ENCODE peak calls at places on chromosomes 3 and 15, in seven cellular contexts. L, K, W, Y, C, P and A are unnamed samples.

GRCh38 chr3:63967675-63968611 is 55.4 kb downstream of the PSMD6 start:
- DNase-seq in P (no peak), L (peak), W (no peak), Y (peak), K (peak), C (no peak), A (peak)

GRCh38 chr3:195932418-195933043 is 24.2 kb upstream of the TNK2 start:
- DNase-seq in C (no peak), P (no peak), K (no peak), W (no peak), L (peak), Y (no peak), A (no peak)

GRCh38 chr15:43934480-43934879 is 107.7 kb downstream of the WDR76 start:
- DNase-seq in W (no peak), K (no peak), L (no peak), P (no peak), Y (no peak), C (no peak), A (no peak)

GRCh38 chr3:167166594-167167253 is 213.4 kb downstream of the ZBBX start:
- DNase-seq in L (no peak), P (no peak), Y (no peak), C (no peak), K (no peak), W (no peak), A (no peak)

GRCh38 chr3:123110953-123111615 is 44.3 kb downstream of the PDIA5 start:
- DNase-seq in W (no peak), L (no peak), C (no peak), P (no peak), Y (no peak), K (no peak), A (no peak)

GRCh38 chr3:52518723-52519444 is 14.8 kb downstream of the NT5DC2 start:
- DNase-seq in L (no peak), C (no peak), Y (no peak), W (peak), K (no peak), P (no peak), A (peak)

GRCh38 chr3:28134198-28134597 is 107.2 kb upstream of the CMC1 start:
- DNase-seq in C (no peak), W (no peak), Y (no peak), P (no peak), L (no peak), K (no peak), A (no peak)

GRCh38 chr3:8233938-8234337 is 267.7 kb upstream of the LMCD1 start:
- DNase-seq in K (no peak), P (no peak), W (no peak), Y (no peak), C (no peak), L (no peak), A (no peak)

GRCh38 chr3:40990062-40990456 is 209.2 kb upstream of the CTNNB1 start:
- DNase-seq in C (no peak), L (no peak), P (no peak), Y (no peak), W (no peak), K (no peak), A (no peak)

GRCh38 chr3:14423197-14423743 is 20.9 kb downstream of the SLC6A6 start:
- DNase-seq in K (no peak), L (no peak), C (no peak), P (peak), Y (no peak), W (peak), A (peak)

GRCh38 chr15:90557651-90558084 is 27.9 kb downstream of the CRTC3 start:
- DNase-seq in C (no peak), K (no peak), Y (peak), P (peak), L (peak), W (peak), A (peak)

GRCh38 chr3:48140284-48140683 is 47.9 kb downstream of the CDC25A start:
- DNase-seq in C (no peak), W (no peak), L (no peak), K (no peak), P (no peak), Y (peak), A (no peak)

DNA sequence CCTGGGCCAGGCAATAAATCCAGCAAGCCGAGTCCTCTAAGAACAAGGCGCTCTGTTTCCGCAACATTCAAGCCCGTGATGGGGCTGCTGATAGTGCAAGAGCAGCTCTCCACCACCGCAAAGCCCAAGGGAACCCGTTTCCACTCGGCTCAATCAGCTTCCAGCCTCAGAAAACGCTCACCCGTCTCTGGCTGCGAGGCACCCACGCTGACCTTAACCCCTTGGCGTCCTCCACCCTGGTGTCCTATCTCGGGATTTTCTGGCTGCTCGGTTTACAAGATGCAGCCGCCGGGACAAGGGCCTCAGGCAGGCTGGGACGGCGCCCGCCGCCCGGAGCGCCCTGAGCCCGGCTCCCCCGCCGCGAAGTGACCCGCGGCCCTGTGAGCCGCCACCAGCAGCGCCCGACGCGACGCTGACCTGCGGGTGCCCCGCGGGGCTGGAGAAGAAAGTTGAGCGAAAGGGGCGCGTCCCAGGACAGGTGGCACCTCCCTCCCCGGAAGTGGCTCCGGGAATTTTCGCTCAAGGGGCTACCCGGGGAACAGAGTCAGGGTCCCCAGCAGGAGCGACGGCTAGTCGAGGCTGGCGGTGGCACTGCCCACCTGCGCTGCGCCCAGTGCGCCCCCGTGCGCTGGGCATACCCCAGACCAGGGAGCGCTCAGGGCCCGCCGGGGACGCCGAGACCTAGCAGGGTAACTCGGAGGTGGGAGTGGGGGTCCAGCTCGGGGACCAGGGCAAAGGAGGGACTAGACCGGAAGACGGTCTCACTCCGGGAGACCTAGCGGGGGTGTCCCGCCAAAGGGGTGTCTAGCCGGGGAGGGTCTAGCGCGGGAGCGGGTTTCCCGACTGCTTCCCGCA is 18.1 kb downstream of the SPATA12 start:
- DNase-seq in Y (peak), C (no peak), P (peak), L (peak), W (peak), K (no peak), A (peak)
- TF ChIP-seq POLR2AphosphoS5 in Y (no peak), C (peak), P (no peak), L (peak), W (no peak), K (no peak), A (peak)

GRCh38 chr15:38455096-38455495 is 1.2 kb downstream of the FAM98B start:
- DNase-seq in L (no peak), K (no peak), C (no peak), W (no peak), Y (peak), P (no peak), A (no peak)

GRCh38 chr15:38459480-38459879 is 5.6 kb downstream of the FAM98B start:
- DNase-seq in P (no peak), W (no peak), K (no peak), Y (no peak), C (no peak), L (no peak), A (no peak)

GRCh38 chr15:38458646-38459045 is 4.7 kb downstream of the FAM98B start:
- DNase-seq in P (no peak), K (no peak), W (no peak), L (no peak), C (no peak), Y (no peak), A (no peak)

GRCh38 chr15:38454687-38455071 is 752 bp downstream of the FAM98B start:
- DNase-seq in W (no peak), L (no peak), P (no peak), K (no peak), Y (no peak), C (no peak), A (no peak)

GRCh38 chr15:38453971-38454686 is at the start of gene FAM98B:
- DNase-seq in L (peak), C (peak), K (peak), Y (peak), P (peak), W (peak), A (peak)
- TF ChIP-seq POLR2A in L (no peak), C (peak), K (peak), Y (peak), P (no peak), W (no peak), A (peak)

DNA sequence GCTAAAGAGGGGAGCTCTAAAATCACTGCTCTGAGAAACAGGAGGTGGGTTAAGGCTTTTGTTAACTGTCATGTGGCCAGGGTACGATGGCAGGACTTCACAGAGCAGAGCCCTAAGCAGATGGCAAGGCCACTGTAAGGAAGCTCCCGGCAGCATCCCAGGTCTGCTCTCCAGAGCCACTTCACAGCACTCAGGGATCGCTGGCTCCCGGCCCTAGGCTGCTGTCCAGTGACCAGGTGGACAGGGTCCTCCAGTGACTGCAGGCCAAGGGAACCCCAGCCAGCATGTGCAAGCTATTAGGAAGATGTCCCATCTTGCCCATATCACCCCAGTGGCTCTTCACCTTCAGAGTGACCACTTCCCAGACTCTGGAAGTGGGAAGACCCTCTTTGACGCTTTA is 10.4 kb downstream of the TMEM41A start:
- DNase-seq in K (no peak), L (no peak), Y (no peak), W (no peak), P (no peak), C (no peak), A (no peak)
- TF ChIP-seq POLR2AphosphoS5 in K (no peak), L (no peak), Y (no peak), W (no peak), P (no peak), C (no peak), A (no peak)

GRCh38 chr15:66700412-66700801 is 1.6 kb upstream of the SMAD6 start:
- DNase-seq in K (no peak), C (no peak), P (no peak), W (no peak), L (no peak), Y (no peak), A (no peak)

GRCh38 chr15:66700802-66701421 is 1.1 kb upstream of the SMAD6 start:
- DNase-seq in Y (peak), C (peak), W (peak), L (peak), K (no peak), P (peak), A (peak)

GRCh38 chr15:66702035-66702769 is at the start of gene SMAD6:
- DNase-seq in W (peak), K (no peak), L (peak), P (peak), Y (peak), C (peak), A (peak)

GRCh38 chr15:66702770-66703539 is 919 bp downstream of the SMAD6 start:
- DNase-seq in P (no peak), C (no peak), Y (no peak), W (peak), L (no peak), K (no peak), A (peak)

DNA sequence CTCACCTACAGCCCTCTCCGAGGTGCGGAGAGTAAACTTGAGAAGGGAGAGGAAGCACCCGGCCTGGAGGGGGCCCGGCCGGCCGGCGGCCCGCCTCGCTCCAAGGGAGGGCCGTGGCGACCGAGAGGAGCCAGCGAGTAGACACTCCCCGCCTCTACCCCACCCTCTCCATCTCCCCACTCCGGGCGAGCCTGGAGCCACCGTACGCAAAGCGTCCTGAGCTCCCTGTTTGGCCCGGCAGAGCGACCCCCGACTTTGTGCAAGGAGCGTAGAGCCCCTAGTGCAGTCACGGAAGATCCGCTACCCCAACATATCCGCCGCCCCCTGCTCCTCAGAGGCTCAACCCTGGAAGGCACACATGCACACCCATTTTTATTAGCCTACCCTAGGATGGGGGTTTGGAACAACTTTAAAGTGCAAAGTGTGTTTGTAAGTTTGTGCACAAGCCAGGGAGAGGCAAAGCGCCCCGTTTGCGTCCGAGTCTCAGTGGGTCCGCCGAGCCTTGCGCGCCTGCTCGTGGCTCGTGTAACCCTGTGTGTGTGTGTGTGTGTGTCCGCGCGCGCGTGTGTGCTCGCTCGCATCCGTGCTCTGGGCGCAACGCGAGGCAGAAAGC is 508 bp upstream of the SMAD6 start:
- DNase-seq in K (no peak), P (peak), C (peak), L (peak), Y (no peak), W (peak), A (peak)
- TF ChIP-seq POLR2A in K (no peak), P (no peak), C (no peak), L (no peak), Y (peak), W (peak), A (no peak)